ENCODE peak calls at places on chromosomes 2 and 18, in nine cellular contexts. W, B, O, P, A, M, D, V and Z are unnamed samples.

GRCh38 chr2:207395535-207396251 is 134.1 kb upstream of the CREB1 start:
- DNase-seq in W (no peak), B (peak), O (no peak), P (no peak), A (no peak), M (no peak), D (no peak), V (no peak), Z (no peak)

GRCh38 chr18:22983175-22983574 is 50.0 kb downstream of the RBBP8 start:
- DNase-seq in W (no peak), B (peak), O (no peak), P (no peak), A (no peak), M (peak), D (no peak), V (no peak), Z (peak)

GRCh38 chr2:105143467-105144127 is 97.9 kb upstream of the GPR45 start:
- DNase-seq in W (peak), B (peak), O (no peak), P (no peak), A (peak), M (peak), D (no peak), V (peak), Z (no peak)

GRCh38 chr2:145022671-145023330 is 502.9 kb upstream of the ZEB2 start:
- DNase-seq in W (no peak), B (no peak), O (no peak), P (no peak), A (no peak), M (no peak), D (no peak), V (no peak), Z (peak)

GRCh38 chr18:53361044-53361443 is 863.4 kb downstream of the MBD2 start:
- DNase-seq in W (no peak), B (no peak), O (no peak), P (no peak), A (no peak), M (no peak), D (no peak), V (no peak), Z (no peak)

GRCh38 chr2:178009813-178010212 is 62.8 kb downstream of the PDE11A start:
- DNase-seq in W (no peak), B (no peak), O (no peak), P (no peak), A (no peak), M (no peak), D (no peak), V (no peak), Z (no peak)

GRCh38 chr2:216339456-216340279 is 32.6 kb downstream of the MARCHF4 start:
- DNase-seq in W (no peak), B (peak), O (peak), P (no peak), A (no peak), M (no peak), D (no peak), V (peak), Z (peak)

GRCh38 chr2:40421643-40422297 is 30.1 kb downstream of the SLC8A1 start:
- DNase-seq in W (no peak), B (no peak), O (no peak), P (no peak), A (no peak), M (no peak), D (no peak), V (no peak), Z (no peak)

GRCh38 chr2:172039011-172039704 is 39.4 kb downstream of the METAP1D start:
- DNase-seq in W (no peak), B (no peak), O (no peak), P (no peak), A (no peak), M (no peak), D (no peak), V (no peak), Z (no peak)

GRCh38 chr2:98736464-98736889 is 5.5 kb upstream of the MGAT4A start:
- DNase-seq in W (no peak), B (peak), O (no peak), P (no peak), A (no peak), M (no peak), D (no peak), V (no peak), Z (no peak)

GRCh38 chr2:180203972-180204371 is 196.9 kb upstream of the CWC22 start:
- DNase-seq in W (no peak), B (peak), O (peak), P (no peak), A (no peak), M (no peak), D (no peak), V (no peak), Z (peak)

GRCh38 chr2:1407950-1408695 is 5.1 kb upstream of the TPO start:
- DNase-seq in W (no peak), B (no peak), O (no peak), P (no peak), A (no peak), M (no peak), D (no peak), V (no peak), Z (no peak)

GRCh38 chr2:39228413-39229209 is 15.2 kb downstream of the CDKL4 start:
- DNase-seq in W (no peak), B (no peak), O (no peak), P (no peak), A (no peak), M (no peak), D (no peak), V (peak), Z (no peak)

GRCh38 chr18:58386780-58387179 is 242.1 kb downstream of the ALPK2 start:
- DNase-seq in W (peak), B (no peak), O (no peak), P (peak), A (no peak), M (no peak), D (no peak), V (peak), Z (no peak)

GRCh38 chr2:2413525-2413924 is 82.5 kb upstream of the MYT1L start:
- DNase-seq in W (no peak), B (no peak), O (no peak), P (no peak), A (no peak), M (no peak), D (no peak), V (no peak), Z (no peak)

GRCh38 chr2:222424281-222424728 is at the start of gene SGPP2:
- DNase-seq in W (peak), B (peak), O (no peak), P (no peak), A (peak), M (peak), D (no peak), V (peak), Z (no peak)

GRCh38 chr2:208854717-208855116 is 448.1 kb downstream of the PTH2R start:
- DNase-seq in W (no peak), B (no peak), O (no peak), P (no peak), A (no peak), M (no peak), D (no peak), V (no peak), Z (no peak)

GRCh38 chr2:62156861-62157496 is 38.9 kb upstream of the B3GNT2 start:
- DNase-seq in W (no peak), B (no peak), O (no peak), P (no peak), A (no peak), M (no peak), D (no peak), V (peak), Z (no peak)

GRCh38 chr2:39845460-39846146 is 66.5 kb upstream of the THUMPD2 start:
- DNase-seq in W (no peak), B (peak), O (no peak), P (no peak), A (no peak), M (no peak), D (no peak), V (no peak), Z (no peak)

GRCh38 chr2:237403024-237403882 is 10.7 kb downstream of the COL6A3 start:
- DNase-seq in W (no peak), B (no peak), O (peak), P (no peak), A (no peak), M (no peak), D (no peak), V (no peak), Z (peak)

GRCh38 chr2:19416784-19417684 is 58.6 kb upstream of the OSR1 start:
- DNase-seq in W (no peak), B (no peak), O (no peak), P (no peak), A (no peak), M (no peak), D (no peak), V (no peak), Z (no peak)
- TF ChIP-seq CTCF in W (no peak), B (no peak), O (no peak), P (no peak), A (no peak), M (no peak), D (no peak), V (peak), Z (no peak)

GRCh38 chr2:136932700-136933099 is 167.4 kb downstream of the THSD7B start:
- DNase-seq in W (no peak), B (peak), O (no peak), P (no peak), A (no peak), M (peak), D (no peak), V (peak), Z (no peak)
- TF ChIP-seq CTCF in W (no peak), B (peak), O (no peak), P (peak), A (no peak), M (no peak), D (no peak), V (peak), Z (peak)

GRCh38 chr2:117956036-117956791 is 57.7 kb downstream of the CCDC93 start:
- DNase-seq in W (no peak), B (peak), O (no peak), P (no peak), A (no peak), M (no peak), D (no peak), V (no peak), Z (no peak)
- TF ChIP-seq CTCF in W (peak), B (peak), O (no peak), P (no peak), A (no peak), M (no peak), D (no peak), V (peak), Z (peak)

GRCh38 chr2:232689152-232689910 is 7.8 kb upstream of the GIGYF2 start:
- DNase-seq in W (no peak), B (no peak), O (peak), P (peak), A (peak), M (no peak), D (no peak), V (no peak), Z (peak)
- TF ChIP-seq CTCF in W (no peak), B (no peak), O (no peak), P (no peak), A (no peak), M (no peak), D (no peak), V (no peak), Z (no peak)

GRCh38 chr2:88903744-88904353 is 212.4 kb downstream of the RPIA start:
- DNase-seq in W (no peak), B (peak), O (no peak), P (no peak), A (no peak), M (no peak), D (no peak), V (no peak), Z (peak)
- TF ChIP-seq CTCF in W (peak), B (peak), O (peak), P (peak), A (peak), M (peak), D (no peak), V (peak), Z (peak)